ENCODE peak calls at places on chromosomes 12 and 14, in nine cellular contexts. G, J, C, K, D, A, X, Q and B are unnamed samples.
A peak's percentile ranks its signal among the peaks of the same experiment; 100 is the strongest.

GRCh38 chr14:80586116-80586515 is 355.4 kb downstream of the CEP128 start:
- DNase-seq in G (no peak), J (no peak), C (peak; percentile 14), K (no peak), D (no peak), A (no peak), X (no peak), Q (no peak), B (no peak)

GRCh38 chr12:19643635-19644034 is 204.3 kb downstream of the AEBP2 start:
- DNase-seq in G (no peak), J (no peak), C (peak; percentile 90), K (no peak), D (peak; percentile 28), A (peak; percentile 12), X (no peak), Q (no peak), B (no peak)

GRCh38 chr12:106747973-106748436 is 26.5 kb upstream of the RIC8B start:
- DNase-seq in G (peak; percentile 20), J (no peak), C (no peak), K (no peak), D (no peak), A (no peak), X (no peak), Q (no peak), B (no peak)

GRCh38 chr14:106879241-106879640 is 1352.9 kb downstream of the TMEM121 start:
- DNase-seq in G (peak; percentile 44), J (no peak), C (peak; percentile 82), K (peak; percentile 72), D (no peak), A (no peak), X (no peak), Q (peak; percentile 76), B (peak; percentile 42)

GRCh38 chr14:36517242-36518030 is 2.6 kb downstream of the NKX2-1 start:
- DNase-seq in G (no peak), J (no peak), C (peak; percentile 57), K (no peak), D (no peak), A (no peak), X (no peak), Q (no peak), B (no peak)

GRCh38 chr12:30908389-30909087 is 18.0 kb upstream of the TSPAN11 start:
- DNase-seq in G (no peak), J (peak; percentile 60), C (peak; percentile 43), K (no peak), D (no peak), A (no peak), X (no peak), Q (no peak), B (no peak)

GRCh38 chr12:116745554-116745953 is 7.4 kb downstream of the RNFT2 start:
- DNase-seq in G (no peak), J (no peak), C (no peak), K (no peak), D (no peak), A (no peak), X (no peak), Q (no peak), B (no peak)

GRCh38 chr12:96810477-96810876 is 96.6 kb upstream of the NEDD1 start:
- DNase-seq in G (no peak), J (no peak), C (no peak), K (no peak), D (no peak), A (no peak), X (no peak), Q (no peak), B (no peak)

GRCh38 chr12:17148706-17149105 is 542.7 kb upstream of the LMO3 start:
- DNase-seq in G (no peak), J (no peak), C (peak; percentile 32), K (no peak), D (no peak), A (no peak), X (no peak), Q (no peak), B (no peak)

GRCh38 chr12:9367828-9368227 is 159.6 kb upstream of the PZP start:
- DNase-seq in G (no peak), J (no peak), C (no peak), K (no peak), D (no peak), A (no peak), X (no peak), Q (no peak), B (no peak)

GRCh38 chr14:25537846-25538455 is 488.0 kb upstream of the STXBP6 start:
- DNase-seq in G (no peak), J (no peak), C (peak; percentile 77), K (peak; percentile 28), D (peak; percentile 45), A (peak; percentile 72), X (no peak), Q (no peak), B (no peak)

GRCh38 chr12:20122274-20122673 is 246.1 kb upstream of the PDE3A start:
- DNase-seq in G (no peak), J (no peak), C (no peak), K (no peak), D (no peak), A (no peak), X (no peak), Q (no peak), B (no peak)